ENCODE peak calls at places on chromosomes 4 and X, in nine cellular contexts. One of them, this sample, is unnamed.
A peak's percentile ranks its signal among the peaks of the same experiment; 100 is the strongest.

GRCh38 chr4:1027219-1027915 is 15.9 kb downstream of the FGFRL1 start:
- DNase-seq in IMR-90: no peak
- DNase-seq in ACHN: no peak
- DNase-seq in heart left ventricle: no peak
- DNase-seq in erythroblast: no peak
- DNase-seq in GM13977: no peak
- DNase-seq in CD14-positive monocyte: no peak
- DNase-seq in omental fat pad: no peak
- DNase-seq in HCT116: no peak
- DNase-seq in this sample: no peak

GRCh38 chr4:183383606-183384005 is 60.8 kb upstream of the CDKN2AIP start:
- DNase-seq in IMR-90: no peak
- DNase-seq in omental fat pad: no peak
- DNase-seq in ACHN: no peak
- DNase-seq in CD14-positive monocyte: no peak
- DNase-seq in GM13977: no peak
- DNase-seq in HCT116: no peak
- DNase-seq in heart left ventricle: no peak
- DNase-seq in erythroblast: no peak
- DNase-seq in this sample: no peak

GRCh38 chrX:107102980-107103379 is 15.6 kb downstream of the RBM41 start:
- DNase-seq in heart left ventricle: no peak
- DNase-seq in omental fat pad: no peak
- DNase-seq in IMR-90: peak; percentile 7
- DNase-seq in CD14-positive monocyte: no peak
- DNase-seq in HCT116: no peak
- DNase-seq in GM13977: no peak
- DNase-seq in erythroblast: peak; percentile 25
- DNase-seq in ACHN: peak; percentile 6
- DNase-seq in this sample: no peak

GRCh38 chr4:2574863-2575262 is 38.4 kb downstream of the FAM193A start:
- DNase-seq in heart left ventricle: no peak
- DNase-seq in GM13977: no peak
- DNase-seq in HCT116: no peak
- DNase-seq in omental fat pad: no peak
- DNase-seq in CD14-positive monocyte: no peak
- DNase-seq in IMR-90: no peak
- DNase-seq in erythroblast: no peak
- DNase-seq in ACHN: no peak
- DNase-seq in this sample: no peak

GRCh38 chr4:185654965-185655554 is 119.8 kb upstream of the PDLIM3 start:
- DNase-seq in heart left ventricle: no peak
- DNase-seq in erythroblast: no peak
- DNase-seq in HCT116: no peak
- DNase-seq in omental fat pad: no peak
- DNase-seq in CD14-positive monocyte: no peak
- DNase-seq in IMR-90: no peak
- DNase-seq in ACHN: no peak
- DNase-seq in GM13977: no peak
- DNase-seq in this sample: no peak

GRCh38 chr4:38621004-38621684 is 42.9 kb upstream of the KLF3 start:
- DNase-seq in GM13977: no peak
- DNase-seq in heart left ventricle: no peak
- DNase-seq in omental fat pad: no peak
- DNase-seq in IMR-90: peak; percentile 87
- DNase-seq in ACHN: no peak
- DNase-seq in erythroblast: peak; percentile 87
- DNase-seq in CD14-positive monocyte: peak; percentile 69
- DNase-seq in HCT116: peak; percentile 29
- DNase-seq in this sample: no peak

GRCh38 chrX:130347336-130347735 is 7.6 kb downstream of the SLC25A14 start:
- DNase-seq in IMR-90: peak; percentile 22
- DNase-seq in ACHN: no peak
- DNase-seq in heart left ventricle: no peak
- DNase-seq in omental fat pad: no peak
- DNase-seq in GM13977: no peak
- DNase-seq in HCT116: no peak
- DNase-seq in erythroblast: no peak
- DNase-seq in CD14-positive monocyte: no peak
- DNase-seq in this sample: no peak

GRCh38 chr4:138650917-138651564 is 364.5 kb upstream of the NOCT start:
- DNase-seq in GM13977: no peak
- DNase-seq in heart left ventricle: no peak
- DNase-seq in CD14-positive monocyte: no peak
- DNase-seq in HCT116: no peak
- DNase-seq in omental fat pad: no peak
- DNase-seq in IMR-90: peak; percentile 89
- DNase-seq in erythroblast: no peak
- DNase-seq in ACHN: peak; percentile 94
- DNase-seq in this sample: no peak

GRCh38 chr4:109094061-109094460 is 208.4 kb downstream of the COL25A1 start:
- DNase-seq in erythroblast: no peak
- DNase-seq in omental fat pad: no peak
- DNase-seq in GM13977: no peak
- DNase-seq in heart left ventricle: no peak
- DNase-seq in CD14-positive monocyte: no peak
- DNase-seq in ACHN: no peak
- DNase-seq in HCT116: no peak
- DNase-seq in IMR-90: no peak
- DNase-seq in this sample: no peak

This sample was measured in 8988T.